ENCODE peak calls at places on chromosomes 7 and 10, in ten cellular contexts. V is Panc1, D is transverse colon, L is progenitor cell of endocrine pancreas, H is fibroblast of mammary gland, B is fibroblast of pulmonary artery, G is GM13976, Q is right atrium auricular region, T is PC-3, C is GM06990. S is an unnamed sample.

GRCh38 chr7:29038463-29038862 is 80.3 kb upstream of the TRIL start:
- DNase-seq in D (no peak), B (peak; percentile 35), Q (no peak), G (no peak), T (peak; percentile 12), V (no peak), H (no peak), C (no peak), L (no peak), S (no peak)

GRCh38 chr7:94258418-94258817 is 136.3 kb upstream of the COL1A2 start:
- DNase-seq in L (no peak), T (no peak), Q (no peak), C (no peak), H (no peak), V (no peak), G (no peak), B (no peak), D (no peak), S (no peak)

GRCh38 chr7:137880432-137880831 is 33.7 kb upstream of the DGKI start:
- DNase-seq in G (no peak), D (no peak), T (no peak), B (peak; percentile 87), C (no peak), Q (no peak), L (no peak), H (peak; percentile 93), V (no peak), S (no peak)

GRCh38 chr7:81264116-81264515 is 345.3 kb upstream of the SEMA3C start:
- DNase-seq in C (no peak), L (no peak), G (no peak), D (no peak), V (no peak), Q (no peak), B (peak; percentile 27), T (peak; percentile 37), H (peak; percentile 2), S (no peak)

GRCh38 chr7:21361413-21362130 is 66.3 kb upstream of the SP4 start:
- DNase-seq in C (peak; percentile 39), L (no peak), B (no peak), D (no peak), V (no peak), T (no peak), G (no peak), Q (no peak), H (no peak), S (no peak)

GRCh38 chr10:103772096-103772845 is 83.1 kb downstream of the SH3PXD2A start:
- DNase-seq in V (no peak), Q (peak; percentile 87), G (peak; percentile 77), D (peak; percentile 87), L (peak; percentile 36), B (peak; percentile 82), C (peak; percentile 57), T (peak; percentile 56), H (peak; percentile 93), S (peak; percentile 58)

GRCh38 chr10:14623931-14624330 is 150.8 kb downstream of the FAM107B start:
- DNase-seq in B (no peak), G (no peak), C (no peak), Q (no peak), D (no peak), H (no peak), V (no peak), T (no peak), L (no peak), S (no peak)

GRCh38 chr10:70592186-70592735 is 10.3 kb downstream of the PRF1 start:
- DNase-seq in T (peak; percentile 73), H (no peak), G (no peak), B (no peak), L (no peak), Q (no peak), C (no peak), V (no peak), D (no peak), S (no peak)

GRCh38 chr7:98867271-98867701 is 2.5 kb downstream of the TMEM130 start:
- DNase-seq in G (peak; percentile 18), B (no peak), H (no peak), T (no peak), Q (no peak), L (no peak), V (no peak), C (no peak), D (no peak), S (no peak)

GRCh38 chr7:77561354-77561753 is 24.3 kb downstream of the PTPN12 start:
- DNase-seq in G (peak; percentile 49), V (no peak), D (no peak), T (no peak), L (no peak), H (no peak), Q (no peak), C (no peak), B (no peak), S (peak; percentile 29)

GRCh38 chr7:143878884-143879283 is 23.1 kb downstream of the TCAF1 start:
- DNase-seq in H (no peak), G (no peak), T (no peak), Q (no peak), D (no peak), L (no peak), B (no peak), V (no peak), C (no peak), S (no peak)
- TF ChIP-seq CTCF in H (no peak), G (no peak), T (no peak), Q (no peak), D (no peak), L (peak; percentile 19), B (no peak), V (no peak), C (no peak), S (no peak)

GRCh38 chr7:130381468-130382312 is 1.4 kb downstream of the CPA1 start:
- DNase-seq in Q (no peak), T (no peak), H (no peak), D (no peak), V (no peak), G (no peak), B (no peak), L (no peak), C (no peak), S (no peak)
- TF ChIP-seq CTCF in Q (no peak), T (no peak), H (no peak), D (no peak), V (no peak), G (no peak), B (peak; percentile 11), L (peak; percentile 16), C (no peak), S (no peak)

GRCh38 chr10:87865201-87866025 is 2.0 kb downstream of the PTEN start:
- DNase-seq in G (no peak), T (no peak), L (no peak), V (no peak), Q (no peak), D (no peak), C (no peak), B (no peak), H (no peak), S (no peak)
- TF ChIP-seq CTCF in G (no peak), T (no peak), L (no peak), V (no peak), Q (no peak), D (no peak), C (no peak), B (no peak), H (no peak), S (no peak)

GRCh38 chr7:150875791-150876190 is 23.5 kb downstream of the AOC1 start:
- DNase-seq in H (peak; percentile 34), Q (no peak), L (no peak), T (peak; percentile 10), C (no peak), G (no peak), B (no peak), D (no peak), V (no peak), S (peak; percentile 29)
- TF ChIP-seq CTCF in H (peak; percentile 7), Q (no peak), L (no peak), T (peak; percentile 38), C (peak; percentile 33), G (no peak), B (no peak), D (no peak), V (peak; percentile 35), S (no peak)

GRCh38 chr10:110303681-110304080 is 1.0 kb downstream of the SMNDC1 start:
- DNase-seq in C (no peak), V (no peak), T (no peak), D (no peak), H (no peak), G (no peak), Q (no peak), B (no peak), L (no peak), S (no peak)
- TF ChIP-seq CTCF in C (no peak), V (no peak), T (no peak), D (no peak), H (no peak), G (no peak), Q (no peak), B (no peak), L (no peak), S (no peak)

DNA sequence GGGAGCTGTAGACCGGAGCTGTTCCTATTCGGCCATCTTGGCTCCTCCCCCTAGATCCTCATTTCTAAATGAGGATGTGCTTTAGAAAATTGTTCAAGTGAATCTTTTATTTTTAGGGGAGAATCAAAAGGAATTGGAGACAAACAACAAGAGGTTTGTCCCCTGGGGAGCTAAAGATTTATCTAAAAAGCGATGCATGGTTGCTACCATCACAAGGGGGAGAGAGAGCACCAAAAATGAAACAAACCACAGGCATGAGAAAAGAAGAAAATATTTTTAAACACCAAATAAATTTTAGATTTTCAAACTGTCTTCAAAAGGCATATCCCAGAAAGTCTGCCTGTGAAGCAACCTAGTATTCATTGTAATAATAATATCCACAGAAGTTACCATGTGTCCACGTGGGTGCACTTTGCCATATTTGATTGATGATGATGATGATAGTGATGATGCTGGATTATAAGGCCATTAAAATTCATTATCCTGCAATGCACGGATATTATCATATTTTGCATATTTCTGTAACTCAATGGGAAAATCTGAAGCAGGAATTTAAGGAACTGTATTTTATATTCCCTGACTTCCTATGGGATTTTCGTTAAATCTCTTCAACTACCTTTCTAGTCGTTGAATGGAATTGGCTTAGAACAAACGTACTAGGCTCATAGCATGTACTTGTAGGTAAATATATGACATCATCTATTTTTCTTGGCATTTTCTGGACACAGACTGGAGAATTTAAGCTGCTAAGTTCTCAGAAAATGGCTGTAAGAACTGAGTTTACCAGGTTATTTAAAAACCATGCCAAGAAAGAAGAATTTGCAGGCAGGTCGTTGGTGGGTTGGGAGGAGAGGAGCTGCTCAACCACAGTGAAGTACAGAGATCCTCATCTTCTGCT is 171.6 kb downstream of the WDR37 start:
- DNase-seq in C (no peak), D (no peak), H (no peak), B (no peak), T (no peak), G (no peak), V (no peak), L (no peak), Q (no peak), S (no peak)
- TF ChIP-seq CTCF in C (no peak), D (no peak), H (no peak), B (no peak), T (no peak), G (no peak), V (no peak), L (no peak), Q (no peak), S (no peak)

DNA sequence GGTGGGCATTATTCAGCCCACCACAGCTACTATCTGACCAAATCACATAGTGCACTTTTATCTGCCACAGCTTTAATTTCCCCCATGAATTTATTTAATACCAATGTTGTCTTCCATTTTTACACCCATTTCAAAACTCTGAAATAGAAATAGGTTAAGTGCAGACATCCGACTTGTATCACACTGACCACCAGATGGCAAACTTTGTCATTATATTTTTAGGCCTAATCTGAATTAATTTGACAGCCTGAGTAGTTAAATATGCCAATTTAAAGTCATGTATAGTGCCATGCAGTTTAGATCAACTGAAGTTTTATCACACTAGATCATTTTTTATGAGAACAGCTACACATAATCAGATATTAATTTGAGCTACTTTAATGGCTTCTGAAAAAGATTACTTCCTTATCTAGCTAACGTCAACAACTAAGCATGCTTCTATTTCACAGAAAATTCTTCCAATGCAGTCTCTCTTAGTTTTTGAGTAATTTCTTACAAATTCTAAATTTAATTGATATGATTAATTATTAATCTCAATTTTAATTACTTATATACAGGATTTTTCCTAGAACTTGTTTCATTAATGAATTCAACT is 566.4 kb downstream of the GFRA1 start:
- DNase-seq in B (peak; percentile 46), C (no peak), Q (no peak), H (peak; percentile 51), V (peak; percentile 8), T (peak; percentile 35), D (no peak), G (no peak), L (no peak), S (no peak)
- TF ChIP-seq CTCF in B (peak; percentile 53), C (peak; percentile 39), Q (peak; percentile 63), H (peak; percentile 51), V (peak; percentile 68), T (peak; percentile 60), D (no peak), G (no peak), L (peak; percentile 63), S (peak; percentile 38)

S was measured in GM20000.